ENCODE peak calls at places on chromosome 7, in nine cellular contexts. Z, Q, E, O, T, S, W, G and L are unnamed samples.
A peak's percentile ranks its signal among the peaks of the same experiment; 100 is the strongest.

GRCh38 chr7:98315318-98315993 is 34.0 kb downstream of the BRI3 start:
- DNase-seq in Z (no peak), Q (no peak), E (no peak), O (no peak), T (no peak), S (no peak), W (no peak), G (no peak), L (no peak)

GRCh38 chr7:40646717-40647116 is 511.9 kb downstream of the SUGCT start:
- DNase-seq in Z (no peak), Q (no peak), E (no peak), O (no peak), T (no peak), S (no peak), W (no peak), G (no peak), L (no peak)

GRCh38 chr7:144884913-144885312 is 49.1 kb upstream of the TPK1 start:
- DNase-seq in Z (no peak), Q (no peak), E (no peak), O (no peak), T (no peak), S (no peak), W (no peak), G (no peak), L (no peak)

GRCh38 chr7:142248-142955 is 50.0 kb upstream of the FAM20C start:
- DNase-seq in Z (no peak), Q (no peak), E (peak; percentile 81), O (no peak), T (peak; percentile 62), S (no peak), W (peak; percentile 70), G (no peak), L (no peak)

GRCh38 chr7:142334236-142334635 is 76.4 kb upstream of the PRSS58 start:
- DNase-seq in Z (no peak), Q (no peak), E (no peak), O (no peak), T (no peak), S (no peak), W (no peak), G (no peak), L (no peak)

GRCh38 chr7:55415173-55415778 is 50.1 kb downstream of the LANCL2 start:
- DNase-seq in Z (peak; percentile 14), Q (peak; percentile 82), E (peak; percentile 82), O (peak; percentile 89), T (peak; percentile 88), S (peak; percentile 75), W (peak; percentile 87), G (peak; percentile 78), L (peak; percentile 90)

GRCh38 chr7:50637725-50638643 is 72.8 kb upstream of the DDC start:
- DNase-seq in Z (no peak), Q (no peak), E (no peak), O (no peak), T (no peak), S (no peak), W (no peak), G (no peak), L (no peak)

GRCh38 chr7:28002638-28003037 is 178.0 kb downstream of the JAZF1 start:
- DNase-seq in Z (no peak), Q (no peak), E (no peak), O (peak; percentile 55), T (no peak), S (no peak), W (no peak), G (no peak), L (peak; percentile 16)

GRCh38 chr7:91835191-91836064 is 45.1 kb downstream of the MTERF1 start:
- DNase-seq in Z (no peak), Q (no peak), E (no peak), O (no peak), T (no peak), S (no peak), W (no peak), G (no peak), L (peak; percentile 39)

GRCh38 chr7:36318116-36318515 is 71.5 kb upstream of the ANLN start:
- DNase-seq in Z (no peak), Q (no peak), E (no peak), O (no peak), T (no peak), S (no peak), W (peak; percentile 8), G (no peak), L (no peak)

GRCh38 chr7:90430614-90431445 is 27.6 kb downstream of the CLDN12 start:
- DNase-seq in Z (no peak), Q (no peak), E (no peak), O (no peak), T (no peak), S (peak; percentile 50), W (no peak), G (no peak), L (no peak)

GRCh38 chr7:137652721-137653120 is 194.1 kb downstream of the DGKI start:
- DNase-seq in Z (no peak), Q (no peak), E (no peak), O (no peak), T (no peak), S (no peak), W (no peak), G (no peak), L (no peak)

GRCh38 chr7:130131964-130132875 is 61.9 kb downstream of the KLHDC10 start:
- DNase-seq in Z (no peak), Q (no peak), E (no peak), O (no peak), T (no peak), S (no peak), W (no peak), G (no peak), L (no peak)

GRCh38 chr7:15323545-15323944 is 238.3 kb downstream of the AGMO start:
- DNase-seq in Z (no peak), Q (no peak), E (no peak), O (no peak), T (no peak), S (no peak), W (no peak), G (no peak), L (no peak)

GRCh38 chr7:33873518-33873917 is 31.8 kb upstream of the BMPER start:
- DNase-seq in Z (no peak), Q (no peak), E (no peak), O (peak; percentile 35), T (no peak), S (no peak), W (no peak), G (no peak), L (peak; percentile 64)